ENCODE peak calls at places on chromosomes 4 and X, in five cellular contexts. L, T, V, A and Y are unnamed samples.

GRCh38 chrX:21176927-21177571 is 197.2 kb upstream of the CNKSR2 start:
- DNase-seq in L (no peak), T (no peak), V (no peak), A (no peak), Y (no peak)

GRCh38 chr4:112523764-112524505 is 8.0 kb upstream of the NEUROG2 start:
- DNase-seq in L (no peak), T (peak; percentile 83), V (no peak), A (no peak), Y (peak; percentile 84)

GRCh38 chr4:59247032-59247431 is 1953.1 kb upstream of the ADGRL3 start:
- DNase-seq in L (peak; percentile 34), T (no peak), V (no peak), A (no peak), Y (no peak)

GRCh38 chr4:106062452-106062875 is 167.2 kb downstream of the NPNT start:
- DNase-seq in L (no peak), T (no peak), V (peak; percentile 47), A (no peak), Y (no peak)

GRCh38 chr4:173477016-173477415 is 53.0 kb downstream of the HAND2 start:
- DNase-seq in L (no peak), T (no peak), V (no peak), A (no peak), Y (no peak)

GRCh38 chr4:183397741-183398297 is 46.6 kb upstream of the CDKN2AIP start:
- DNase-seq in L (no peak), T (no peak), V (no peak), A (no peak), Y (no peak)

GRCh38 chr4:174607792-174608191 is 85.5 kb upstream of the HPGD start:
- DNase-seq in L (no peak), T (no peak), V (no peak), A (no peak), Y (no peak)

GRCh38 chr4:105765690-105766407 is 57.3 kb downstream of the GSTCD start:
- DNase-seq in L (peak; percentile 61), T (no peak), V (peak; percentile 19), A (no peak), Y (no peak)

GRCh38 chrX:102746134-102746584 is 25.6 kb downstream of the GPRASP3 start:
- DNase-seq in L (no peak), T (peak; percentile 26), V (no peak), A (peak; percentile 9), Y (peak; percentile 50)

GRCh38 chr4:6225469-6225868 is 25.1 kb upstream of the JAKMIP1 start:
- DNase-seq in L (peak; percentile 30), T (no peak), V (no peak), A (no peak), Y (no peak)

GRCh38 chrX:12999422-12999821 is 24.5 kb downstream of the TMSB4X start:
- DNase-seq in L (no peak), T (no peak), V (no peak), A (no peak), Y (peak; percentile 61)

GRCh38 chr4:182126567-182126966 is 116.6 kb upstream of the TENM3 start:
- DNase-seq in L (no peak), T (no peak), V (no peak), A (no peak), Y (no peak)

GRCh38 chrX:43644124-43644701 is 11.9 kb upstream of the MAOA start:
- DNase-seq in L (peak; percentile 18), T (no peak), V (no peak), A (no peak), Y (no peak)

GRCh38 chr4:169272265-169272886 is 1.6 kb upstream of the SH3RF1 start:
- DNase-seq in L (peak; percentile 14), T (no peak), V (peak; percentile 52), A (no peak), Y (no peak)

GRCh38 chr4:8817081-8817812 is 54.4 kb downstream of the HMX1 start:
- DNase-seq in L (no peak), T (no peak), V (no peak), A (no peak), Y (no peak)

GRCh38 chr4:7759635-7760034 is 180.0 kb downstream of the AFAP1 start:
- DNase-seq in L (no peak), T (peak; percentile 34), V (no peak), A (no peak), Y (no peak)

GRCh38 chrX:113274801-113275200 is 434.2 kb upstream of the AMOT start:
- DNase-seq in L (no peak), T (no peak), V (peak; percentile 11), A (no peak), Y (no peak)

GRCh38 chr4:100306018-100306417 is 115.8 kb upstream of the DDIT4L start:
- DNase-seq in L (no peak), T (no peak), V (no peak), A (no peak), Y (no peak)

GRCh38 chrX:18353931-18354368 is 538 bp downstream of the SCML2 start:
- DNase-seq in L (no peak), T (peak; percentile 38), V (no peak), A (no peak), Y (no peak)

GRCh38 chr4:1052231-1052671 is 40.8 kb downstream of the FGFRL1 start:
- DNase-seq in L (no peak), T (peak; percentile 11), V (no peak), A (no peak), Y (peak; percentile 34)

GRCh38 chr4:52594961-52595360 is 64.1 kb downstream of the USP46 start:
- DNase-seq in L (no peak), T (no peak), V (no peak), A (no peak), Y (no peak)

GRCh38 chr4:53450773-53451172 is 73.3 kb downstream of the FIP1L1 start:
- DNase-seq in L (peak; percentile 9), T (no peak), V (no peak), A (no peak), Y (no peak)